ENCODE peak calls at places on chromosomes 7 and 10, in four cellular contexts. E is left ventricle myocardium inferior, S is endodermal cell, D is lower lobe of right lung. X is an unnamed sample.

GRCh38 chr7:152173372-152174070 is 148.0 kb downstream of the GALNT11 start:
- DNase-seq in E (no peak), S (no peak), D (no peak), X (peak)

GRCh38 chr10:88944813-88945212 is 7.8 kb downstream of the ACTA2 start:
- DNase-seq in E (no peak), S (no peak), D (no peak), X (no peak)

GRCh38 chr7:1073211-1073977 is 14.5 kb upstream of the GPER1 start:
- DNase-seq in E (no peak), S (peak), D (no peak), X (no peak)

GRCh38 chr7:114969096-114969495 is 47.2 kb downstream of the MDFIC start:
- DNase-seq in E (no peak), S (no peak), D (no peak), X (no peak)

GRCh38 chr7:100102950-100103840 is 1.8 kb downstream of the AP4M1 start:
- DNase-seq in E (no peak), S (no peak), D (no peak), X (no peak)

GRCh38 chr10:71621783-71622526 is 97.6 kb downstream of the C10orf105 start:
- DNase-seq in E (no peak), S (peak), D (no peak), X (no peak)

GRCh38 chr10:42519079-42519478 is 119.3 kb downstream of the ZNF33B start:
- DNase-seq in E (no peak), S (no peak), D (no peak), X (no peak)

GRCh38 chr10:112361951-112362770 is 11.8 kb upstream of the ACSL5 start:
- DNase-seq in E (peak), S (peak), D (peak), X (peak)

GRCh38 chr10:5576780-5577472 is 52.2 kb downstream of the CALML3 start:
- DNase-seq in E (no peak), S (no peak), D (peak), X (no peak)

GRCh38 chr10:133372507-133372906 is 647 bp downstream of the ECHS1 start:
- DNase-seq in E (no peak), S (no peak), D (peak), X (no peak)

GRCh38 chr7:83149466-83149865 is 13.2 kb downstream of the PCLO start:
- DNase-seq in E (no peak), S (no peak), D (no peak), X (no peak)

GRCh38 chr7:38311329-38311937 is 38.0 kb upstream of the TARP start:
- DNase-seq in E (peak), S (no peak), D (peak), X (no peak)

GRCh38 chr10:29345144-29345892 is 56.4 kb downstream of the LYZL1 start:
- DNase-seq in E (no peak), S (no peak), D (no peak), X (no peak)

GRCh38 chr10:71068811-71069411 is 143.5 kb upstream of the UNC5B start:
- DNase-seq in E (peak), S (no peak), D (no peak), X (peak)

GRCh38 chr10:105837951-105838350 is 1196.9 kb downstream of the SORCS3 start:
- DNase-seq in E (no peak), S (no peak), D (no peak), X (peak)

GRCh38 chr10:83801983-83802382 is 337.3 kb upstream of the GHITM start:
- DNase-seq in E (no peak), S (no peak), D (no peak), X (no peak)

GRCh38 chr10:114384181-114384580 is 20.1 kb downstream of the AFAP1L2 start:
- DNase-seq in E (no peak), S (no peak), D (no peak), X (no peak)

GRCh38 chr10:70492786-70493659 is 14.5 kb downstream of the PALD1 start:
- DNase-seq in E (no peak), S (no peak), D (peak), X (peak)

GRCh38 chr7:20598479-20599419 is 16.7 kb upstream of the ABCB5 start:
- DNase-seq in E (no peak), S (no peak), D (no peak), X (peak)

GRCh38 chr7:83819911-83820310 is 171.0 kb upstream of the SEMA3E start:
- DNase-seq in E (no peak), S (peak), D (no peak), X (no peak)

GRCh38 chr10:37535459-37536246 is 321.8 kb downstream of the ZNF248 start:
- DNase-seq in E (no peak), S (no peak), D (no peak), X (peak)

GRCh38 chr7:124032369-124033092 is at the start of gene TMEM229A:
- DNase-seq in E (peak), S (peak), D (peak), X (peak)

GRCh38 chr7:113480537-113480936 is 362.2 kb upstream of the SMIM30 start:
- DNase-seq in E (no peak), S (no peak), D (no peak), X (no peak)

GRCh38 chr10:76640765-76641164 is 996.8 kb downstream of the KCNMA1 start:
- DNase-seq in E (no peak), S (no peak), D (no peak), X (no peak)

GRCh38 chr7:76016191-76016947 is 22.0 kb upstream of the TMEM120A start:
- DNase-seq in E (no peak), S (no peak), D (no peak), X (no peak)

GRCh38 chr10:129794056-129794455 is 170.0 kb downstream of the EBF3 start:
- DNase-seq in E (no peak), S (peak), D (no peak), X (no peak)

GRCh38 chr10:81898518-81898917 is 23.5 kb downstream of the NRG3 start:
- DNase-seq in E (no peak), S (no peak), D (no peak), X (no peak)

GRCh38 chr10:132793871-132794849 is 8.2 kb upstream of the NKX6-2 start:
- DNase-seq in E (no peak), S (no peak), D (no peak), X (no peak)

GRCh38 chr10:88259381-88259780 is 323.7 kb downstream of the RNLS start:
- DNase-seq in E (no peak), S (no peak), D (no peak), X (no peak)

GRCh38 chr7:143362126-143362961 is at the start of gene FAM131B:
- DNase-seq in E (no peak), S (peak), D (peak), X (no peak)

GRCh38 chr10:132518572-132519381 is 18.8 kb upstream of the INPP5A start:
- DNase-seq in E (peak), S (peak), D (peak), X (peak)

GRCh38 chr10:113987156-113987555 is 56.5 kb upstream of the ADRB1 start:
- DNase-seq in E (no peak), S (no peak), D (no peak), X (no peak)

GRCh38 chr7:28848906-28849305 is 109.2 kb downstream of the TRIL start:
- DNase-seq in E (no peak), S (no peak), D (no peak), X (no peak)

GRCh38 chr7:157032644-157033482 is 22.4 kb upstream of the MNX1 start:
- DNase-seq in E (no peak), S (peak), D (no peak), X (no peak)

GRCh38 chr7:1961776-1962276 is 270.9 kb downstream of the MAD1L1 start:
- DNase-seq in E (no peak), S (no peak), D (no peak), X (peak)

GRCh38 chr7:91941450-91941849 is 788 bp downstream of the AKAP9 start:
- DNase-seq in E (peak), S (peak), D (peak), X (peak)

GRCh38 chr10:30782543-30783461 is 153.2 kb upstream of the LYZL2 start:
- DNase-seq in E (no peak), S (peak), D (no peak), X (peak)

DNA sequence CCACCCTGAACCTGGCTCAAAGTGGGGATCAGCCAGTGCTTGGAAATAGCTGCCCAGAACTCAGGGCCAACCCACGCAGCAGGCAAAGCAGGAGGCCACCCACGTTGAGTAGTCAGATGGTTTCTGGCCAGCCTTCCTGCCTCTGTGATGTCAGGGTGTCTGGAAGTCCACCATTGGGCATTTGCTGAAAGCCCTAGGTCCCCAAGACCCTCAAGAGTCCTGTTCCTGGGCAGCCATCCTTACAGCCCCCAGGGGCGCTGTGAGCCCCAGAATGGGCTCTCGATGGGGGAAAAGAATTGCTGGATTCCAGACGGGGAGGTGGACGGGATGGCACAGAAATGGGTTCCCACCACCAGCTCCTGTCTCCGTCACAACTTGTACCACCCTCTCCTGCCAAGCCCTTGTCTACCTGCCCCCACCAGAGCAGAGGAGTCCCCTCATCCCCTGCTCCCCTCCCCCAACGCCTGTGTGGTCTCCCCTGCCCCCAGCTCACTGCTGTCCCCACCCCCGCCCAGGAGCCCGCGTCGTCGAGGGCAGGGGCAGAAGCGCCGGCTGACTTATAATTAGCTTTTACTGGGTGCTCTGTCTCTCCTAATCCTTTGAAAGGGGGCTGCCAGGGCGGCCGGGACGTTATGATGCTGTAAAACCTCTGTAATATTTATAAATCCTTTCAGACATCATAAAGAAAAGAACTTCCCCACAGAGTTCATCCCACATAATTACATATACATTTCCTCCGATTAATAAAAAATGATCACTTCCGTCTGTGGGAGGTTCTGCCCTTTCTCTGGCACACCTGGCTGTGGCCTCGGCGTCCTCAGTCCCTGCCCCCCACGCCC is 3.8 kb downstream of the MYL10 start:
- DNase-seq in E (no peak), S (peak), D (no peak), X (no peak)
- TF ChIP-seq CTCF in E (no peak), S (peak), D (no peak), X (no peak)

GRCh38 chr10:21976280-21976679 is 27.2 kb downstream of the DNAJC1 start:
- DNase-seq in E (no peak), S (no peak), D (no peak), X (no peak)
- H3K27ac ChIP-seq in E (no peak), S (peak), D (no peak), X (no peak)

DNA sequence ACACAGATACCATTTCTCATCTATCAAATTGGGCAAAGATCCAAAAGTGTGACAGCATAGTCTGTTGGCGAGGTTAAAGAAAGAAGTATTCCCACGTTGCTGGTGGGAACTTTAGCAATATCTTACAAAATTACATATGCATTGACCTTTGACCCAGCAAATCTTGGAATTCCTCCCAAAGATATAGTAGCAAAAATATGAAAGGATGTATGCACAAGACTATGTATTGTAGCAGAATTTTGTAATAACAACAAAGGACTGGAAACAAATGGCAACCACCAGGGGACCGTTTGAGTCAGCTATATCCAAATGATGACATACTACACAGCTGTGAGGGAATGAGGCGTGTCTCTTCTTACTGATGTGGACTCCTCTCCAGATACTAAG is 50.2 kb downstream of the KCNH2 start:
- DNase-seq in E (no peak), S (no peak), D (no peak), X (no peak)
- TF ChIP-seq CTCF in E (no peak), S (no peak), D (no peak), X (peak)

DNA sequence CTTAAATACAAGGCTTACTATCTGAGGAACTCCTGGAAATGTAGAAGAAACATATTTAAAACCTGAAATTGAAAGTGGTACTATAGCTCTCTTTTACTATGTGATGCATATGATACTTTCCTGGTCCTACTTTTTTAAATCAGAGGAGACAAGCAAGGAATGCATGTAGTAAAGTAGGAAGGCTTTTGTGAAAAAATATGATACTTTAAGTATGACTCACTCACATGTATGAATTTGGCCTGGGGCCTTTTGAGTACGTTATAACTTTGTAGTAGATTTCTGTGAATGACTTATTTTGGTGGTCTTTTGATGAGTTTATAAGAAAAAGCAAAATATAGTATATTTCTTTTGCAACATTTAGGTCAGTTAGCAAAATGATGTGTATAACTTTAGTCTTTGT is 53.8 kb downstream of the TAX1BP1 start:
- DNase-seq in E (no peak), S (no peak), D (no peak), X (peak)
- H3K27ac ChIP-seq in E (no peak), S (no peak), D (no peak), X (no peak)

DNA sequence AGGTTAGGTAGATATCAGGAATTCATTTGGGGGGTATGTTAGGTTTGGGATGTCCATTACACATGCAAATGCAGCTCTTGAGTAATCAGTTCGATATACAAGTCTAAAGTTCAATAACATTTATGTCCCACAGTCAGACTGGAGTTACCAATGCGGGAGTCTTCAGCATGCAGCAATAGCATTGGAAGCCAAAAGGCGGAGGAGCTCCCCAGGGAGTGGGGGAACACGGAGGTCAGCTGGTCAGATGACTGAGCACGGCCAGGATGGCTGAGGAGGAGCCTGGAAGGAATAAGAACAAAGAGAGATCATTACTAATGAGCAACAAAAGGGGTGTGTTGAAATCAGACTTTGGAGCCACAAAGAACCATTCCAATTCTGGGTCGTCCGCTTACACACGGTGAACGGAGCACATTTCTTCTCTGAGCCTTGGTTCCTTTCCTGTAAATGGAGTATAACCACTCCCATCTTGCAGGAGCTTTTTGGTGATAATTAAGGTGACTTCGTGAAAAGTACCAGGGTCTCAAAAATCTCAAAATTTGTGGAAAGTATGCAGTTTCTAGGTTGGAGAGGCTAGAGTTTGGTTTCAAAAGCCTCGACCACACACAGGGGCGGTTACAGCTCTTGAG is 472 bp upstream of the ZNF22 start:
- DNase-seq in E (peak), S (peak), D (no peak), X (no peak)
- TF ChIP-seq CTCF in E (no peak), S (no peak), D (no peak), X (no peak)

GRCh38 chr10:15528478-15529239 is 157.6 kb upstream of the FAM171A1 start:
- DNase-seq in E (no peak), S (no peak), D (no peak), X (no peak)
- H3K27ac ChIP-seq in E (no peak), S (no peak), D (no peak), X (no peak)

DNA sequence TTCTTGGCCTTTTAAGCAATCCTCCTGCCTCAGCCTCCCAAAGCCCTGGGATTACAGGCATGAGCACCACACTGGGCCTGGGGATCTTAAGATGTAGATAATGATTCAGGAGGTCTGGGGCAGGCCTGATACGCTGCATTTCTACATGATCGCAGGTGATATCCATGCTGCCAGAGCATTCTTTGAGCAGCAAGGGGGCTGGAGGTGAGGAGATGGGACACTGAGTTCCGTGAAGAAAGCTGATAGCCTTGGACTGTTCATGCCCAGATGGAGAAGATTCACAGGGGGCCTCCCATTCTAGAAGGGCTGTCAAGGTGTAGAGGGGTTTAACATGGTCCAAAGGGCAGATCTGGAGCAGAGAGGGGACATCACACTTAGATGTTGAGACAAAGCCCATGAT is 480.3 kb downstream of the RPS24 start:
- DNase-seq in E (no peak), S (no peak), D (no peak), X (no peak)
- TF ChIP-seq CTCF in E (no peak), S (no peak), D (no peak), X (no peak)

GRCh38 chr10:103679096-103679790 is 176.1 kb downstream of the SH3PXD2A start:
- DNase-seq in E (no peak), S (no peak), D (no peak), X (no peak)
- H3K27ac ChIP-seq in E (peak), S (no peak), D (no peak), X (peak)

DNA sequence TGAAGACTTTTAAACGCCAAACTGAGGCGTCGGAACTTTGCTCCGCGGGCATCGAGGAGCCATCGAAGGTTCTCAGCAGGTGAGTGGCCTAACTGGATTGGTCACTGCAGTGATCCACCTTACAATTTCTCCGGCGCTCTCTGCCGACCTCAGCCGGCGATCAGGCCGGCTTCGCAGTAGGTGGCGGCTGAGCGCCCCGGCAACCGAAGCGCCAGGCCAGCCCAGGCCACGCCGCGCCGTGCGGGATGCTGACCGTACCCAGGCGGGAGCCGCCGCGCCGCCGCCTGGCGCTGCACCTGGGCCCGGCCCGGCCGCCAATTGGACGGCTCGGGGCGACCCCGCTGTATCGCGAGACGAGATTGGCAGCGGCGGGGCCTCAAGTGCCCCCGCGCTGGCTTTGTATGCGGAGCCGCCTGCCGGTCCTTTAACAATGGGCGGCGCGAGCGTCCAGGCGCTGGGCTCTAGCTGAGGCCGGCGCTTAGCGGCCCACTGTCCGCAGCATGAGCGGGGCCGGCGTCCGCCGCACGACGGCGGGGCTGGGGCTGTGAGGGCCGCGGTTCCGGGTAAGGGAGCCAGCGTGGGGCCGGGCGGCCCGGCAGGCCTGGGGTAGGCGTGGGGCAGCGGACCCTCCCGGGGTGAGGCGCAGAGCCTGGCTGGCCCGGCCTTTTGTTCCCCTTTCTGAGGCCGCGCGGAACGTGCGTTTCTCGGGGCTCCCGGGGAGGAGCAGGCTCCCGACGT is at the start of gene CCNJ:
- DNase-seq in E (peak), S (peak), D (peak), X (peak)
- TF ChIP-seq CTCF in E (peak), S (peak), D (peak), X (peak)

GRCh38 chr7:101746311-101746710 is 71.1 kb upstream of the CUX1 start:
- DNase-seq in E (no peak), S (no peak), D (no peak), X (no peak)
- H3K27ac ChIP-seq in E (no peak), S (no peak), D (no peak), X (no peak)